ENCODE peak calls at places on chromosome 11, in seven cellular contexts. K is stromal cell of bone marrow; X is activated naive CD8-positive, alpha-beta T cell treated with anti-CD3 and anti-CD28 coated beads for 36 hours; J is NCI-H1417; Q is mucosa of gallbladder; G is DND-41; R is ACHN. I is an unnamed sample.

GRCh38 chr11:45267660-45268340 is 18.3 kb downstream of the SYT13 start:
- DNase-seq in K (no peak), X (no peak), J (no peak), Q (peak; percentile 74), G (no peak), R (peak; percentile 51), I (no peak)

GRCh38 chr11:122853971-122854446 is 15.7 kb downstream of the CRTAM start:
- DNase-seq in K (peak; percentile 73), X (no peak), J (peak; percentile 81), Q (peak; percentile 74), G (peak; percentile 52), R (peak; percentile 79), I (peak; percentile 61)

GRCh38 chr11:76666408-76666807 is 4.1 kb downstream of the LRRC32 start:
- DNase-seq in K (no peak), X (no peak), J (no peak), Q (no peak), G (no peak), R (no peak), I (no peak)

GRCh38 chr11:65915821-65916251 is 3.0 kb downstream of the C11orf68 start:
- DNase-seq in K (peak; percentile 96), X (no peak), J (no peak), Q (peak; percentile 72), G (no peak), R (peak; percentile 97), I (no peak)

GRCh38 chr11:13718394-13718793 is 49.9 kb downstream of the FAR1 start:
- DNase-seq in K (no peak), X (no peak), J (no peak), Q (no peak), G (no peak), R (no peak), I (no peak)

GRCh38 chr11:109733245-109733644 is 311.3 kb downstream of the C11orf87 start:
- DNase-seq in K (no peak), X (no peak), J (no peak), Q (no peak), G (no peak), R (no peak), I (no peak)

GRCh38 chr11:2289350-2289749 is 12.4 kb downstream of the C11orf21 start:
- DNase-seq in K (no peak), X (no peak), J (no peak), Q (peak; percentile 78), G (no peak), R (no peak), I (no peak)

GRCh38 chr11:32331098-32331497 is 104.2 kb downstream of the WT1 start:
- DNase-seq in K (peak; percentile 7), X (no peak), J (no peak), Q (no peak), G (no peak), R (no peak), I (no peak)

GRCh38 chr11:47858169-47858543 is 10.0 kb upstream of the NUP160 start:
- DNase-seq in K (peak; percentile 74), X (no peak), J (no peak), Q (peak; percentile 34), G (no peak), R (peak; percentile 35), I (no peak)

GRCh38 chr11:87176044-87176443 is 138.3 kb downstream of the TMEM135 start:
- DNase-seq in K (no peak), X (no peak), J (no peak), Q (no peak), G (no peak), R (no peak), I (no peak)

GRCh38 chr11:110598725-110599124 is 113.5 kb downstream of the ARHGAP20 start:
- DNase-seq in K (no peak), X (no peak), J (no peak), Q (no peak), G (no peak), R (no peak), I (no peak)

GRCh38 chr11:87083029-87083428 is 45.3 kb downstream of the TMEM135 start:
- DNase-seq in K (no peak), X (no peak), J (no peak), Q (no peak), G (no peak), R (no peak), I (peak; percentile 82)

GRCh38 chr11:116851631-116852030 is 14.2 kb upstream of the APOA1 start:
- DNase-seq in K (no peak), X (peak; percentile 57), J (no peak), Q (no peak), G (peak; percentile 86), R (no peak), I (no peak)

GRCh38 chr11:123519055-123519796 is 89.2 kb downstream of the GRAMD1B start:
- DNase-seq in K (peak; percentile 39), X (no peak), J (no peak), Q (no peak), G (no peak), R (no peak), I (peak; percentile 42)

GRCh38 chr11:1494650-1495049 is 8.1 kb upstream of the MOB2 start:
- DNase-seq in K (no peak), X (no peak), J (no peak), Q (no peak), G (no peak), R (no peak), I (no peak)

GRCh38 chr11:77089004-77089545 is 13.6 kb upstream of the OMP start:
- DNase-seq in K (no peak), X (no peak), J (no peak), Q (no peak), G (no peak), R (no peak), I (no peak)

GRCh38 chr11:92211576-92212167 is 12.9 kb upstream of the FAT3 start:
- DNase-seq in K (no peak), X (no peak), J (peak; percentile 31), Q (no peak), G (peak; percentile 8), R (peak; percentile 13), I (peak; percentile 78)

I was measured in NCI-H82.